ENCODE peak calls at places on chromosomes 6 and 20, in five cellular contexts. J is immature natural killer cell; P is activated naive CD4-positive, alpha-beta T cell treated with anti-CD3 and anti-CD28 coated beads, Interleukin-2, amount 10 ng/mL, durations not matched to agents 7 days and 5 days; Q is D341Med; L is activated CD4-positive, alpha-beta T cell treated with anti-CD3 and anti-CD28 coated beads for 4 hours. G is an unnamed sample.

GRCh38 chr20:18663932-18664331 is 76.1 kb downstream of the DTD1 start:
- DNase-seq in J (no peak), P (no peak), Q (no peak), L (no peak), G (no peak)

GRCh38 chr6:67475700-67476099 is 1159.4 kb upstream of the ADGRB3 start:
- DNase-seq in J (no peak), P (no peak), Q (no peak), L (no peak), G (no peak)

GRCh38 chr20:23782366-23782983 is 31.7 kb upstream of the CST1 start:
- DNase-seq in J (no peak), P (peak; percentile 44), Q (peak; percentile 38), L (no peak), G (peak; percentile 46)

GRCh38 chr6:134293659-134294161 is 24.2 kb downstream of the SGK1 start:
- DNase-seq in J (no peak), P (no peak), Q (no peak), L (no peak), G (no peak)

GRCh38 chr6:82843291-82843885 is 222.3 kb downstream of the UBE3D start:
- DNase-seq in J (no peak), P (no peak), Q (no peak), L (no peak), G (no peak)

GRCh38 chr6:11538049-11538798 is 675 bp downstream of the TMEM170B start:
- DNase-seq in J (peak; percentile 13), P (peak; percentile 44), Q (peak; percentile 76), L (peak; percentile 29), G (peak; percentile 26)

GRCh38 chr6:168363811-168364792 is 44.5 kb upstream of the DACT2 start:
- DNase-seq in J (no peak), P (no peak), Q (no peak), L (no peak), G (no peak)

GRCh38 chr20:17556842-17557674 is 12.8 kb upstream of the DSTN start:
- DNase-seq in J (no peak), P (no peak), Q (peak; percentile 37), L (no peak), G (no peak)

GRCh38 chr6:157832250-157832967 is 9.4 kb downstream of the SNX9 start:
- DNase-seq in J (no peak), P (no peak), Q (no peak), L (no peak), G (no peak)

GRCh38 chr6:138727182-138727581 is 46.4 kb upstream of the CCDC28A start:
- DNase-seq in J (no peak), P (no peak), Q (no peak), L (no peak), G (no peak)

G was measured in hepatic stellate cell.